ENCODE peak calls at places on chromosomes 5 and 9, in four cellular contexts. F is AG04450, P is lower lobe of right lung, U is AG04449. L is an unnamed sample.

GRCh38 chr5:151683936-151684586 is 2.7 kb downstream of the SPARC start:
- DNase-seq in F (no peak), P (no peak), U (no peak), L (no peak)

GRCh38 chr9:70392850-70393249 is 21.6 kb downstream of the KLF9 start:
- DNase-seq in F (no peak), P (no peak), U (no peak), L (no peak)

GRCh38 chr9:112169368-112169767 is 5.7 kb downstream of the SUSD1 start:
- DNase-seq in F (no peak), P (no peak), U (no peak), L (no peak)

GRCh38 chr5:65030056-65030455 is 261.3 kb downstream of the CWC27 start:
- DNase-seq in F (no peak), P (no peak), U (no peak), L (no peak)

GRCh38 chr9:93111371-93112115 is 15.5 kb downstream of the CARD19 start:
- DNase-seq in F (no peak), P (peak), U (no peak), L (no peak)

GRCh38 chr5:34957857-34958690 is 28.7 kb downstream of the DNAJC21 start:
- DNase-seq in F (no peak), P (no peak), U (no peak), L (peak)

GRCh38 chr5:173507171-173507570 is 109.3 kb downstream of the BOD1 start:
- DNase-seq in F (no peak), P (no peak), U (no peak), L (no peak)

GRCh38 chr5:136906545-136906944 is 541.2 kb upstream of the TRPC7 start:
- DNase-seq in F (no peak), P (no peak), U (no peak), L (no peak)

GRCh38 chr5:158317507-158317906 is 458.6 kb upstream of the CLINT1 start:
- DNase-seq in F (no peak), P (no peak), U (no peak), L (no peak)

GRCh38 chr9:110256392-110257096 is at the start of gene TXN:
- DNase-seq in F (peak), P (peak), U (no peak), L (peak)
- H3K4me3 ChIP-seq in F (peak), P (peak), U (peak), L (peak)

DNA sequence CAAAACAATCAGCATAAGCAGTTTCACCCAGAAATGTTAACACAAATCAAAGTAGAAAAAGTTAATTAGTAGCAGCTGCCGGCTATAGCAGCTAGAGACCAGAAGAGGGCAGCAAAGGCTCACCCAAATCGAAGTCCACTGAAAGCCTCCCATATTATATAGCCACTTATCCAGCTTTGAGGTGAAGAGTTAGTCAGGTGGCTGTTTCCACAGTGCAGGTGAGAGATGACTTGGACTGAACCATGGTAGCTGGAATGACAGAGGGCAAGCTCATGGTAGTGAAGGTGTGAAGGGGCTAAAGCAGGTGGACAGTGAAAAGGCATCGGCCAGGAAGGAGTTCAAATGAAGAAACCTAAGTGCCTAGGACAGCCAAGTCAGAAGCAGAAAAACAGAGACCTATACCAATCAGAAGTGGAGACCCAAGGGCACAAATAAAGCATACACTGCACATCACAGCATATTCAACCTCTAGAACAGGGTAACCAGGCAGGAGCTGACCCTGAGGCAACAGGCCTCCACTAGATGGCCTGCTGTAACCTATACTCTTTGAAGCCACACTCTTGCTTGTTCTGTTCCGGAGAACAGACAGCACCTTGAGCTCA is 7.2 kb upstream of the RNF38 start:
- DNase-seq in F (no peak), P (peak), U (no peak), L (no peak)
- TF ChIP-seq CTCF in F (peak), P (peak), U (peak), L (peak)

GRCh38 chr5:66436721-66437120 is 159.5 kb upstream of the MAST4 start:
- DNase-seq in F (no peak), P (no peak), U (no peak), L (no peak)
- H3K4me3 ChIP-seq in F (no peak), P (no peak), U (no peak), L (no peak)

GRCh38 chr5:167030500-167031120 is 1260.8 kb upstream of the WWC1 start:
- DNase-seq in F (no peak), P (no peak), U (no peak), L (no peak)
- TF ChIP-seq CTCF in F (peak), P (no peak), U (peak), L (peak)

GRCh38 chr5:746258-746761 is 38.2 kb downstream of the ZDHHC11B start:
- DNase-seq in F (no peak), P (no peak), U (no peak), L (no peak)

GRCh38 chr5:751496-751895 is 33.0 kb downstream of the ZDHHC11B start:
- DNase-seq in F (no peak), P (no peak), U (no peak), L (no peak)

GRCh38 chr5:749101-749670 is 35.3 kb downstream of the ZDHHC11B start:
- DNase-seq in F (no peak), P (peak), U (no peak), L (no peak)
- H3K4me3 ChIP-seq in F (no peak), P (no peak), U (no peak), L (no peak)

DNA sequence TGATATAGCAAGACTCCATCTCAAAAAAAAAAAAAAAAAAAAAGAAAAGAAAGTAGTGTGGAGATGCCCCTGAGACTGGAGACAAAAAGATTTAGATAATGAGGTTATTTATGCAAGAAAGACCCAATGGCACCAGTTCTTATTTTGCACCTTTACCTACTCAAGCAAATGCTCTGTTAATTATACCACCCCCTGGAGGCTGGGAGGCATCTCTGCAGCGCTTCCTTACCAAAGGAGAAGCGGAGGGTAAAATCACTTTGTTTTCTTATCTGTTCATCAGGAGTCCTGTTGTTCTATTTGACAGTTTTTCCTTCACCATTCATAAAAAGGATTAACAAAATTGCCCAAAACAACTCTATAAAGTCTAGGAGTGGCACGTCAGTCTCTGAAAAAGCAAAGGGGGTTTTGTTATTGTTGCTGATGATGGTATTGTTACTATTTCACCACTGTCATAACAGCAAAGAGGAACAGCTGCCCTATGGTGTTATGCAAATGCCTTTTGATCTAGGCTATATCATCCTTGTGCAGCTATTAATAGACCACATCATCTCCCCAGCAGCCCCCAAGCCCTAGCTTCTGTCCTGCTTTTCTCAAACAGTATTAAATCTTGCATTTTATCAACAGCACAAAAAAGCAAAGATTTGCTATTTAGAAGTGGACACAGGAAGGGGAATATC is 174.0 kb downstream of the PALM2AKAP2 start:
- DNase-seq in F (no peak), P (no peak), U (no peak), L (no peak)
- TF ChIP-seq CTCF in F (peak), P (no peak), U (peak), L (no peak)

DNA sequence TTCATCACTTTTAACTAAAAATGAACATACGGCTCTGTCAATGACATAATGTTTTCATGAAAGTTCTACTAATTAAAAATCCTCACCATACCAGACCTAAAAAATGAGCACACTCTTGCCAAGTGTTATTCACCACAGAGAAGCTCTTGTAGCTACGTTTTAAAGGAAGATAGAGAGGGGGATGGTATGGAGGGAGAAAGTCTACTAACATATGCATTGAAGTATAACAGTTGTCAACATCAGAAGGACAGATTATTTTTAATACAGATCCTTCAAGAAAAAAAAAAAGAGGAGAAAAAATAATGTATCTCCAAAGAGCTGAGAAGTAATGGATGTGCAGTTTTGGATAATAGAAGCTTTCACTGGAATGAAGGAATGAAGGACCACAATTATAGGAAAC is 1.5 kb downstream of the CDH10 start:
- DNase-seq in F (no peak), P (no peak), U (no peak), L (no peak)
- H3K4me3 ChIP-seq in F (no peak), P (no peak), U (no peak), L (no peak)

L was measured in astrocyte of the cerebellum.